ENCODE peak calls at places on chromosomes 3 and 15, in four cellular contexts. V is PC-3, Y is GM23248, D is HCT116. C is an unnamed sample.
A peak's percentile ranks its signal among the peaks of the same experiment; 100 is the strongest.

GRCh38 chr15:25862087-25862468 is 1.0 kb downstream of the ATP10A start:
- DNase-seq in V (no peak), Y (peak; percentile 66), D (no peak), C (no peak)

GRCh38 chr3:16346413-16347081 is 81.5 kb downstream of the OXNAD1 start:
- DNase-seq in V (no peak), Y (no peak), D (no peak), C (no peak)

GRCh38 chr15:75725719-75726607 is 13.3 kb upstream of the CSPG4 start:
- DNase-seq in V (no peak), Y (peak; percentile 23), D (no peak), C (no peak)

GRCh38 chr3:149061776-149062175 is 24.6 kb downstream of the HLTF start:
- DNase-seq in V (no peak), Y (no peak), D (no peak), C (no peak)

GRCh38 chr3:62632510-62633294 is 242.5 kb downstream of the CADPS start:
- DNase-seq in V (no peak), Y (no peak), D (no peak), C (peak; percentile 60)

GRCh38 chr3:192444096-192444790 is 283.1 kb downstream of the FGF12 start:
- DNase-seq in V (peak; percentile 80), Y (peak; percentile 69), D (peak; percentile 36), C (peak; percentile 75)

GRCh38 chr3:128559486-128560225 is 66.7 kb upstream of the GATA2 start:
- DNase-seq in V (peak; percentile 71), Y (no peak), D (no peak), C (peak; percentile 69)

GRCh38 chr15:45456212-45457106 is 66.1 kb downstream of the SLC30A4 start:
- DNase-seq in V (peak; percentile 98), Y (peak; percentile 100), D (peak; percentile 90), C (no peak)

GRCh38 chr3:158355623-158356588 is 215.1 kb upstream of the MLF1 start:
- DNase-seq in V (no peak), Y (no peak), D (no peak), C (peak; percentile 95)

GRCh38 chr15:73905224-73905827 is 20.9 kb upstream of the LOXL1 start:
- DNase-seq in V (no peak), Y (no peak), D (no peak), C (no peak)

GRCh38 chr3:120093119-120093922 is 926 bp downstream of the GSK3B start:
- DNase-seq in V (peak; percentile 73), Y (peak; percentile 63), D (peak; percentile 75), C (no peak)

GRCh38 chr3:61371123-61371522 is 119.9 kb upstream of the FHIT start:
- DNase-seq in V (peak; percentile 27), Y (no peak), D (peak; percentile 35), C (peak; percentile 42)

GRCh38 chr3:149967067-149967685 is 3.5 kb downstream of the PFN2 start:
- DNase-seq in V (peak; percentile 84), Y (peak; percentile 69), D (peak; percentile 35), C (peak; percentile 64)

GRCh38 chr3:20924646-20925395 is 738.8 kb upstream of the SGO1 start:
- DNase-seq in V (no peak), Y (no peak), D (no peak), C (no peak)

GRCh38 chr3:17580901-17581300 is 161.5 kb downstream of the TBC1D5 start:
- DNase-seq in V (no peak), Y (no peak), D (no peak), C (no peak)

GRCh38 chr3:32583708-32584107 is 13.1 kb upstream of the DYNC1LI1 start:
- DNase-seq in V (no peak), Y (peak; percentile 71), D (no peak), C (no peak)

GRCh38 chr15:77111813-77112212 is 40.9 kb upstream of the TSPAN3 start:
- DNase-seq in V (no peak), Y (no peak), D (no peak), C (no peak)

GRCh38 chr3:71551286-71551919 is 32.1 kb downstream of the FOXP1 start:
- DNase-seq in V (peak; percentile 40), Y (peak; percentile 78), D (no peak), C (no peak)

GRCh38 chr15:61680260-61681037 is 379.8 kb downstream of the VPS13C start:
- DNase-seq in V (no peak), Y (no peak), D (no peak), C (no peak)

GRCh38 chr3:194404365-194405140 is 5.5 kb upstream of the GP5 start:
- DNase-seq in V (peak; percentile 75), Y (peak; percentile 74), D (peak; percentile 49), C (peak; percentile 59)

GRCh38 chr15:92109485-92109884 is 256.0 kb downstream of the SLCO3A1 start:
- DNase-seq in V (no peak), Y (no peak), D (no peak), C (no peak)

GRCh38 chr15:75720297-75720696 is 7.6 kb upstream of the CSPG4 start:
- DNase-seq in V (no peak), Y (no peak), D (no peak), C (no peak)

GRCh38 chr15:84798436-84798946 is 18.7 kb upstream of the ALPK3 start:
- DNase-seq in V (no peak), Y (no peak), D (no peak), C (no peak)

GRCh38 chr3:71152892-71153265 is 430.6 kb downstream of the FOXP1 start:
- DNase-seq in V (no peak), Y (no peak), D (no peak), C (no peak)

DNA sequence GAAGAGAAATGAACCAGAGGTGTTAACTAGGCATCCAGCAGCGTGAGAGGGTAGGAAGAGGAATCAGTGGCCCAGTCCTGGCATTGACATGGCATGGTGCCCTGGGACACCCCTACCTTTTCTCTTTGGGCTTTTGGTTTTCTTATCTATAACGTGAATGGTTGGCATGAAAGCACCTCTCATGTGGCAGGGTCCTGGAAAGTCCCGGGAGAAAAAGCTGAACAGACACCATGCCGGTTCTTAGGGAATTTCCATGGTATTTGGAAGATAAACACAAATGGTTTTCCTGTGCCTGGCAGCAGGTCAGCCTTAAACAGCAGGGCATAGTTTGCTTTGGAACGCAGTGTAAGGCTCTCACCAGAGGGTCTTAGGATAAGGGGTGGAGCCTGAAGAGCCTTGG is 15.4 kb downstream of the ARNT2 start:
- DNase-seq in V (peak; percentile 1), Y (no peak), D (no peak), C (no peak)
- TF ChIP-seq EZH2phosphoT487 in V (no peak), Y (no peak), D (no peak), C (no peak)

DNA sequence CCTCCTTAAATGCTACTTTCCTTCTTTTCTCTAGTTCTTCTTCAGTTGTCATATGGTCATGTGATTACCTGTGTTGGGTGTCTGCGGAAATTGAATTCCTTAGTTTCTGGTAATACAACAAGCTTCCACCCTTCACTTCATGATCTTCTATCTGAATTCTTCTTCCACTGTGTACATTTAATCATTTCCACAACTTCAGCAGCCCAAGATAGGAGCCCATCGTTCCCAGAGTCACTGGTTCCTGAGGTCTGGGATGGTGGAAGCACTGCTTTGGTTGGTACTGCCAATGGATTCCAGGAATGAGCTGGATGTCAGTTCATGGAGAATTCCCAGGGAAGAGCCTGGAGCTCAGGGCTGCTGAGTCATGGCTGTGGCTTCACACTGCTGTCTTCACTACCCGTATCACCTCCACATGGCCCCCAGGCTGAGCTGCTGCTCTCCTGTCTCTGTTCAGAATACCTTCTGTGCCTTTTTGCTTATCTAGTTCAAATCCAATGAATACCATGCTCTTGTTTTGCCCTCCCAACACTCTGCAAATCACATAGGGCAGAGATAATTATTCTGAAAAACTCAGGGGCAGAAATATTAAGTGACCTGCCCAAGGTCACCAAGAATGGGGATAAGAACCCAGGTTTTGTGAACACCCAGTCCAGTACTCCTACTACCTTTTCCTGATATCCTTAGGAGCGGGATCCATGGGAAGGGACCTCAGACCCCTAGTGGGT is 98.5 kb downstream of the RPL39L start:
- DNase-seq in V (peak; percentile 39), Y (peak; percentile 68), D (no peak), C (no peak)
- H3K4me2 ChIP-seq in V (no peak overlapping the region), Y (no peak overlapping the region), D (no peak overlapping the region), C (no peak overlapping the region)

GRCh38 chr3:187685948-187686347 is 15.8 kb upstream of the SST start:
- DNase-seq in V (no peak), Y (no peak), D (no peak), C (no peak)
- H3K27me3 ChIP-seq in V (peaks cover 52% of the 10 kb centered on the region), Y (peaks cover 12% of the 10 kb centered on the region), D (no peaks in the 10 kb centered on the region), C (no peaks in the 10 kb centered on the region)

GRCh38 chr3:12470680-12471079 is 13.6 kb upstream of the TSEN2 start:
- DNase-seq in V (no peak), Y (no peak), D (no peak), C (no peak)

GRCh38 chr3:12472000-12472399 is 12.3 kb upstream of the TSEN2 start:
- DNase-seq in V (no peak), Y (no peak), D (no peak), C (no peak)

GRCh38 chr3:12472796-12473195 is 11.5 kb upstream of the TSEN2 start:
- DNase-seq in V (no peak), Y (no peak), D (no peak), C (no peak)

GRCh38 chr3:12470111-12470510 is 14.2 kb upstream of the TSEN2 start:
- DNase-seq in V (peak; percentile 92), Y (peak; percentile 58), D (no peak), C (no peak)

GRCh38 chr3:12471228-12471627 is 13.1 kb upstream of the TSEN2 start:
- DNase-seq in V (peak; percentile 99), Y (no peak), D (peak; percentile 92), C (no peak)
- TF ChIP-seq EZH2phosphoT487 in V (no peak), Y (no peak), D (no peak), C (no peak)

GRCh38 chr3:58502832-58503231 is 10.9 kb downstream of the KCTD6 start:
- DNase-seq in V (no peak), Y (no peak), D (no peak), C (no peak)
- H3K4me2 ChIP-seq in V (no peak overlapping the region), Y (no peak overlapping the region), D (no peak overlapping the region), C (no peak overlapping the region)

GRCh38 chr15:43299884-43300283 is 30.5 kb downstream of the LCMT2 start:
- DNase-seq in V (no peak), Y (no peak), D (no peak), C (no peak)
- H3K27me3 ChIP-seq in V (peaks cover 13% of the 10 kb centered on the region), Y (peaks cover 40% of the 10 kb centered on the region), D (no peaks in the 10 kb centered on the region), C (no peaks in the 10 kb centered on the region)

GRCh38 chr3:10547841-10548783 is 42.7 kb upstream of the ATP2B2 start:
- DNase-seq in V (no peak), Y (no peak), D (no peak), C (no peak)

GRCh38 chr3:10547413-10547812 is 42.0 kb upstream of the ATP2B2 start:
- DNase-seq in V (no peak), Y (no peak), D (no peak), C (no peak)

GRCh38 chr3:10549617-10550228 is 44.3 kb upstream of the ATP2B2 start:
- DNase-seq in V (peak; percentile 15), Y (no peak), D (no peak), C (no peak)

GRCh38 chr3:10550705-10551104 is 45.3 kb upstream of the ATP2B2 start:
- DNase-seq in V (no peak), Y (no peak), D (no peak), C (no peak)

DNA sequence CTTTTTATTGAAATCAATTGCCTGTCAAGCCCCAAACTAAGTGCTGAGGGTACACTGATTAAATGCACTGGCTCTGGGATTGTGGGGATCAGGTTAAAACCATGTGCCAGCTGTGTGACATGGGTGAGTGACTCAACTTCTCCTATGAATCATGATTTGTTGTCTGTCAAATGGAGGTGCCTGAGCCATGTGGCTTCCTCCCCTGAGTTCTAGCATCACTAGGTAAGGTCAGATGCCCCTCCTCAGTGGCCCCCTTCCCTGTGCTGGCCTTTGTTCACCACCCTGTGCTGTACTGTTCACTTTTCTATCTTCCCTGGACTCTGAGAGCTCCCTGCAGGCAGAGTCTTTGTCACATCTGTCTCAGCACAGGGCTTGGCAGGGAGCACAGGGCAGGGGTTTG is 43.6 kb upstream of the ATP2B2 start:
- DNase-seq in V (peak; percentile 64), Y (no peak), D (peak; percentile 16), C (no peak)
- TF ChIP-seq EZH2phosphoT487 in V (no peak), Y (no peak), D (no peak), C (no peak)

C was measured in MM.1S.